ENCODE peak calls at places on chromosomes 7 and 10, in five cellular contexts. H is cardiac fibroblast, I is cardiac septum, S is cardiac muscle cell, J is right atrium auricular region. Z is an unnamed sample.

GRCh38 chr10:90306187-90306586 is 551.7 kb downstream of the HTR7 start:
- DNase-seq in H (peak), I (no peak), S (peak), J (no peak), Z (peak)

GRCh38 chr7:43653891-43654504 is 71.1 kb downstream of the STK17A start:
- DNase-seq in H (no peak), I (no peak), S (no peak), J (no peak), Z (no peak)

GRCh38 chr7:81005254-81005653 is 86.4 kb upstream of the SEMA3C start:
- DNase-seq in H (no peak), I (no peak), S (no peak), J (no peak), Z (no peak)

GRCh38 chr10:119818889-119819270 is 53.8 kb downstream of the MCMBP start:
- DNase-seq in H (no peak), I (no peak), S (peak), J (no peak), Z (no peak)

GRCh38 chr10:19347592-19347991 is 299.0 kb downstream of the MALRD1 start:
- DNase-seq in H (peak), I (no peak), S (peak), J (no peak), Z (no peak)

GRCh38 chr7:142468871-142469652 is 211.2 kb upstream of the PRSS58 start:
- DNase-seq in H (no peak), I (no peak), S (no peak), J (no peak), Z (no peak)

GRCh38 chr7:27173412-27174076 is 576 bp downstream of the HOXA10 start:
- DNase-seq in H (no peak), I (peak), S (no peak), J (no peak), Z (peak)

GRCh38 chr7:128081351-128081750 is 50.1 kb upstream of the LRRC4 start:
- DNase-seq in H (no peak), I (no peak), S (no peak), J (no peak), Z (no peak)

GRCh38 chr10:58836991-58837390 is 324.3 kb downstream of the BICC1 start:
- DNase-seq in H (no peak), I (no peak), S (no peak), J (no peak), Z (no peak)

GRCh38 chr7:20307901-20308300 is 22.8 kb upstream of the ITGB8 start:
- DNase-seq in H (no peak), I (no peak), S (no peak), J (no peak), Z (no peak)

GRCh38 chr7:108210796-108211195 is 80.6 kb upstream of the LAMB4 start:
- DNase-seq in H (no peak), I (no peak), S (no peak), J (no peak), Z (no peak)

GRCh38 chr10:21978191-21978862 is 25.2 kb downstream of the DNAJC1 start:
- DNase-seq in H (peak), I (no peak), S (peak), J (no peak), Z (peak)

GRCh38 chr10:75544381-75544780 is 113.0 kb downstream of the LRMDA start:
- DNase-seq in H (no peak), I (no peak), S (peak), J (no peak), Z (peak)

GRCh38 chr7:40826419-40827216 is 691.8 kb downstream of the SUGCT start:
- DNase-seq in H (no peak), I (no peak), S (no peak), J (no peak), Z (peak)

GRCh38 chr10:5595591-5596590 is 70.5 kb downstream of the ASB13 start:
- DNase-seq in H (peak), I (no peak), S (peak), J (no peak), Z (peak)

GRCh38 chr7:149125189-149125863 is 798 bp downstream of the ZNF425 start:
- DNase-seq in H (peak), I (no peak), S (no peak), J (no peak), Z (no peak)

GRCh38 chr7:19117870-19118608 is 603 bp upstream of the TWIST1 start:
- DNase-seq in H (peak), I (no peak), S (peak), J (no peak), Z (no peak)

GRCh38 chr10:3126741-3127342 is 45.7 kb downstream of the PITRM1 start:
- DNase-seq in H (no peak), I (peak), S (peak), J (no peak), Z (no peak)

GRCh38 chr10:18759575-18759974 is 100.3 kb downstream of the ARL5B start:
- DNase-seq in H (no peak), I (no peak), S (no peak), J (no peak), Z (no peak)

GRCh38 chr10:93436577-93436976 is 45.6 kb downstream of the MYOF start:
- DNase-seq in H (peak), I (no peak), S (peak), J (peak), Z (peak)

GRCh38 chr7:27868117-27868516 is 128.2 kb downstream of the TAX1BP1 start:
- DNase-seq in H (peak), I (no peak), S (no peak), J (no peak), Z (no peak)

GRCh38 chr10:484441-484924 is 205.0 kb downstream of the DIP2C start:
- DNase-seq in H (peak), I (peak), S (peak), J (peak), Z (no peak)

GRCh38 chr10:114811769-114812353 is 9.7 kb upstream of the FHIP2A start:
- DNase-seq in H (no peak), I (no peak), S (no peak), J (no peak), Z (no peak)

GRCh38 chr10:131264110-131264788 is 47.3 kb downstream of the TCERG1L start:
- DNase-seq in H (no peak), I (no peak), S (no peak), J (no peak), Z (no peak)

GRCh38 chr10:32367793-32368453 is 21.0 kb upstream of the EPC1 start:
- DNase-seq in H (peak), I (peak), S (peak), J (peak), Z (peak)

GRCh38 chr7:28205505-28205904 is 24.9 kb upstream of the JAZF1 start:
- DNase-seq in H (no peak), I (no peak), S (no peak), J (no peak), Z (no peak)

GRCh38 chr7:66143876-66144332 is 29.3 kb downstream of the CRCP start:
- DNase-seq in H (no peak), I (no peak), S (no peak), J (no peak), Z (no peak)

Z was measured in NCI-H226.